ENCODE peak calls at places on chromosome 14, in eight cellular contexts. One of them, this sample, is unnamed.

GRCh38 chr14:103545219-103545914 is 16.4 kb downstream of the TRMT61A start:
- DNase-seq in heart left ventricle: no peak
- DNase-seq in fibroblast of villous mesenchyme: no peak
- DNase-seq in Panc1: no peak
- DNase-seq in CD8-positive, alpha-beta memory T cell: no peak
- DNase-seq in AG04450: no peak
- DNase-seq in endodermal cell: no peak
- DNase-seq in tibial artery: no peak
- DNase-seq in this sample: no peak

GRCh38 chr14:59919582-59920377 is at the start of gene LRRC9:
- DNase-seq in fibroblast of villous mesenchyme: peak
- DNase-seq in endodermal cell: peak
- DNase-seq in Panc1: no peak
- DNase-seq in CD8-positive, alpha-beta memory T cell: peak
- DNase-seq in heart left ventricle: no peak
- DNase-seq in AG04450: no peak
- DNase-seq in tibial artery: no peak
- DNase-seq in this sample: peak

GRCh38 chr14:68047910-68048309 is 228.3 kb downstream of the RAD51B start:
- DNase-seq in CD8-positive, alpha-beta memory T cell: no peak
- DNase-seq in tibial artery: no peak
- DNase-seq in endodermal cell: no peak
- DNase-seq in fibroblast of villous mesenchyme: peak
- DNase-seq in heart left ventricle: no peak
- DNase-seq in AG04450: peak
- DNase-seq in Panc1: no peak
- DNase-seq in this sample: peak

GRCh38 chr14:99777956-99778355 is 15.3 kb upstream of the EML1 start:
- DNase-seq in Panc1: no peak
- DNase-seq in tibial artery: no peak
- DNase-seq in fibroblast of villous mesenchyme: no peak
- DNase-seq in heart left ventricle: no peak
- DNase-seq in CD8-positive, alpha-beta memory T cell: no peak
- DNase-seq in endodermal cell: no peak
- DNase-seq in AG04450: no peak
- DNase-seq in this sample: no peak

GRCh38 chr14:29930283-29930682 is 2.6 kb upstream of the PRKD1 start:
- DNase-seq in endodermal cell: no peak
- DNase-seq in tibial artery: no peak
- DNase-seq in Panc1: no peak
- DNase-seq in heart left ventricle: no peak
- DNase-seq in fibroblast of villous mesenchyme: peak
- DNase-seq in AG04450: no peak
- DNase-seq in CD8-positive, alpha-beta memory T cell: no peak
- DNase-seq in this sample: peak

GRCh38 chr14:78697341-78697740 is 527.2 kb downstream of the NRXN3 start:
- DNase-seq in fibroblast of villous mesenchyme: peak
- DNase-seq in AG04450: no peak
- DNase-seq in heart left ventricle: no peak
- DNase-seq in Panc1: peak
- DNase-seq in CD8-positive, alpha-beta memory T cell: no peak
- DNase-seq in endodermal cell: no peak
- DNase-seq in tibial artery: no peak
- DNase-seq in this sample: peak

GRCh38 chr14:20383032-20383431 is 30.3 kb downstream of the TEP1 start:
- DNase-seq in heart left ventricle: no peak
- DNase-seq in AG04450: no peak
- DNase-seq in fibroblast of villous mesenchyme: no peak
- DNase-seq in tibial artery: no peak
- DNase-seq in Panc1: no peak
- DNase-seq in endodermal cell: no peak
- DNase-seq in CD8-positive, alpha-beta memory T cell: no peak
- DNase-seq in this sample: no peak

GRCh38 chr14:95741051-95741490 is 27.1 kb upstream of the TCL1A start:
- DNase-seq in fibroblast of villous mesenchyme: peak
- DNase-seq in endodermal cell: no peak
- DNase-seq in tibial artery: no peak
- DNase-seq in Panc1: no peak
- DNase-seq in heart left ventricle: no peak
- DNase-seq in AG04450: no peak
- DNase-seq in CD8-positive, alpha-beta memory T cell: no peak
- DNase-seq in this sample: no peak

GRCh38 chr14:63938198-63939005 is 85.6 kb downstream of the SYNE2 start:
- DNase-seq in heart left ventricle: no peak
- DNase-seq in Panc1: no peak
- DNase-seq in AG04450: no peak
- DNase-seq in tibial artery: no peak
- DNase-seq in endodermal cell: no peak
- DNase-seq in CD8-positive, alpha-beta memory T cell: peak
- DNase-seq in fibroblast of villous mesenchyme: peak
- DNase-seq in this sample: no peak

GRCh38 chr14:77618381-77618780 is 1.9 kb upstream of the SPTLC2 start:
- DNase-seq in CD8-positive, alpha-beta memory T cell: no peak
- DNase-seq in AG04450: no peak
- DNase-seq in heart left ventricle: no peak
- DNase-seq in endodermal cell: no peak
- DNase-seq in fibroblast of villous mesenchyme: no peak
- DNase-seq in tibial artery: no peak
- DNase-seq in Panc1: no peak
- DNase-seq in this sample: no peak

GRCh38 chr14:32648434-32648833 is 290.2 kb upstream of the NPAS3 start:
- DNase-seq in endodermal cell: no peak
- DNase-seq in AG04450: peak
- DNase-seq in Panc1: no peak
- DNase-seq in fibroblast of villous mesenchyme: peak
- DNase-seq in CD8-positive, alpha-beta memory T cell: no peak
- DNase-seq in tibial artery: no peak
- DNase-seq in heart left ventricle: no peak
- DNase-seq in this sample: peak

GRCh38 chr14:88385212-88386101 is at the start of gene SPATA7:
- DNase-seq in CD8-positive, alpha-beta memory T cell: peak
- DNase-seq in heart left ventricle: peak
- DNase-seq in Panc1: peak
- DNase-seq in endodermal cell: peak
- DNase-seq in fibroblast of villous mesenchyme: peak
- DNase-seq in tibial artery: peak
- DNase-seq in AG04450: peak
- DNase-seq in this sample: peak

GRCh38 chr14:56061051-56061450 is 57.2 kb upstream of the PELI2 start:
- DNase-seq in CD8-positive, alpha-beta memory T cell: no peak
- DNase-seq in heart left ventricle: no peak
- DNase-seq in fibroblast of villous mesenchyme: no peak
- DNase-seq in AG04450: no peak
- DNase-seq in Panc1: no peak
- DNase-seq in endodermal cell: no peak
- DNase-seq in tibial artery: no peak
- DNase-seq in this sample: peak

GRCh38 chr14:78425332-78425731 is 255.2 kb downstream of the NRXN3 start:
- DNase-seq in endodermal cell: no peak
- DNase-seq in Panc1: no peak
- DNase-seq in AG04450: no peak
- DNase-seq in fibroblast of villous mesenchyme: no peak
- DNase-seq in CD8-positive, alpha-beta memory T cell: no peak
- DNase-seq in heart left ventricle: no peak
- DNase-seq in tibial artery: no peak
- DNase-seq in this sample: no peak

GRCh38 chr14:52397844-52398243 is 83.7 kb downstream of the PTGER2 start:
- DNase-seq in tibial artery: no peak
- DNase-seq in heart left ventricle: no peak
- DNase-seq in fibroblast of villous mesenchyme: no peak
- DNase-seq in endodermal cell: no peak
- DNase-seq in CD8-positive, alpha-beta memory T cell: no peak
- DNase-seq in AG04450: no peak
- DNase-seq in Panc1: no peak
- DNase-seq in this sample: peak

GRCh38 chr14:105376521-105377440 is 21.6 kb upstream of the TEX22 start:
- DNase-seq in endodermal cell: peak
- DNase-seq in CD8-positive, alpha-beta memory T cell: no peak
- DNase-seq in AG04450: no peak
- DNase-seq in heart left ventricle: no peak
- DNase-seq in fibroblast of villous mesenchyme: no peak
- DNase-seq in Panc1: no peak
- DNase-seq in tibial artery: no peak
- DNase-seq in this sample: no peak

GRCh38 chr14:76977793-76978730 is 50.4 kb downstream of the IRF2BPL start:
- DNase-seq in fibroblast of villous mesenchyme: peak
- DNase-seq in Panc1: no peak
- DNase-seq in AG04450: peak
- DNase-seq in endodermal cell: peak
- DNase-seq in CD8-positive, alpha-beta memory T cell: peak
- DNase-seq in tibial artery: peak
- DNase-seq in heart left ventricle: peak
- DNase-seq in this sample: peak

GRCh38 chr14:105889666-105890473 is 363.5 kb downstream of the TMEM121 start:
- DNase-seq in CD8-positive, alpha-beta memory T cell: no peak
- DNase-seq in Panc1: no peak
- DNase-seq in tibial artery: peak
- DNase-seq in AG04450: no peak
- DNase-seq in endodermal cell: peak
- DNase-seq in fibroblast of villous mesenchyme: no peak
- DNase-seq in heart left ventricle: peak
- DNase-seq in this sample: no peak

GRCh38 chr14:74578479-74578878 is 33.6 kb downstream of the LTBP2 start:
- DNase-seq in Panc1: no peak
- DNase-seq in AG04450: no peak
- DNase-seq in heart left ventricle: no peak
- DNase-seq in fibroblast of villous mesenchyme: no peak
- DNase-seq in tibial artery: no peak
- DNase-seq in CD8-positive, alpha-beta memory T cell: no peak
- DNase-seq in endodermal cell: no peak
- DNase-seq in this sample: no peak

GRCh38 chr14:47935332-47935731 is 259.9 kb upstream of the MDGA2 start:
- DNase-seq in CD8-positive, alpha-beta memory T cell: no peak
- DNase-seq in heart left ventricle: no peak
- DNase-seq in tibial artery: no peak
- DNase-seq in Panc1: no peak
- DNase-seq in AG04450: no peak
- DNase-seq in fibroblast of villous mesenchyme: no peak
- DNase-seq in endodermal cell: no peak
- DNase-seq in this sample: no peak

GRCh38 chr14:30935445-30935844 is 61.1 kb downstream of the COCH start:
- DNase-seq in fibroblast of villous mesenchyme: no peak
- DNase-seq in Panc1: no peak
- DNase-seq in AG04450: no peak
- DNase-seq in heart left ventricle: no peak
- DNase-seq in endodermal cell: no peak
- DNase-seq in tibial artery: no peak
- DNase-seq in CD8-positive, alpha-beta memory T cell: no peak
- DNase-seq in this sample: no peak

GRCh38 chr14:94850332-94851211 is 80.7 kb upstream of the GSC start:
- DNase-seq in heart left ventricle: no peak
- DNase-seq in CD8-positive, alpha-beta memory T cell: no peak
- DNase-seq in AG04450: no peak
- DNase-seq in tibial artery: no peak
- DNase-seq in fibroblast of villous mesenchyme: no peak
- DNase-seq in endodermal cell: no peak
- DNase-seq in Panc1: no peak
- DNase-seq in this sample: no peak

GRCh38 chr14:103558071-103558882 is 4.2 kb downstream of the BAG5 start:
- DNase-seq in tibial artery: no peak
- DNase-seq in CD8-positive, alpha-beta memory T cell: no peak
- DNase-seq in endodermal cell: no peak
- DNase-seq in fibroblast of villous mesenchyme: peak
- DNase-seq in AG04450: no peak
- DNase-seq in heart left ventricle: no peak
- DNase-seq in Panc1: no peak
- DNase-seq in this sample: peak

GRCh38 chr14:50310445-50310844 is 1.6 kb downstream of the L2HGDH start:
- DNase-seq in endodermal cell: no peak
- DNase-seq in heart left ventricle: no peak
- DNase-seq in tibial artery: no peak
- DNase-seq in CD8-positive, alpha-beta memory T cell: no peak
- DNase-seq in fibroblast of villous mesenchyme: no peak
- DNase-seq in AG04450: no peak
- DNase-seq in Panc1: no peak
- DNase-seq in this sample: no peak
- H3K4me3 ChIP-seq in endodermal cell: no peak
- H3K4me3 ChIP-seq in heart left ventricle: no peak
- H3K4me3 ChIP-seq in tibial artery: no peak
- H3K4me3 ChIP-seq in CD8-positive, alpha-beta memory T cell: no peak
- H3K4me3 ChIP-seq in fibroblast of villous mesenchyme: no peak
- H3K4me3 ChIP-seq in AG04450: no peak
- H3K4me3 ChIP-seq in Panc1: peak
- H3K4me3 ChIP-seq in this sample: no peak

DNA sequence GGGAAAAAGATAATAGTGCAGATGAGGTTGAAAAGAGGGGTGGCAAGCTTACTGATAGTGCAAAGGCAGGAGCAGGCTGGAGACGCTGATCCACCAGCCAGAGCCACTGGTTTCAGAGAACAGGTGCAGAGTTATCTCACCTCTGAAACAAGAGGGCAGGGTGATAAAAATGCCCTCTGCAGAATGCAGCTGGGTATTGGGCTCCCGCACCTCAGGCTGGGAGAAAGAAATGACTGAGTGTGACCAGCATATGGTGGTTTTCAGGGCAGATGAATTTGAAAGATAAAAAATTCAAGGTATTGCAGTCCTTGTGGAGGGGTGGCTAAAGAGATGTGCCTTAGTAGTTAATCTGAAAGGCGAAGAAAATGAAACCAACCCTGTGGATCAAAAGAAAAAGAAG is 2.9 kb upstream of the TMEM30B start:
- DNase-seq in fibroblast of villous mesenchyme: no peak
- DNase-seq in endodermal cell: no peak
- DNase-seq in tibial artery: no peak
- DNase-seq in Panc1: no peak
- DNase-seq in CD8-positive, alpha-beta memory T cell: no peak
- DNase-seq in heart left ventricle: no peak
- DNase-seq in AG04450: no peak
- DNase-seq in this sample: no peak
- H3K4me3 ChIP-seq in fibroblast of villous mesenchyme: no peak
- H3K4me3 ChIP-seq in endodermal cell: no peak
- H3K4me3 ChIP-seq in tibial artery: no peak
- H3K4me3 ChIP-seq in Panc1: no peak
- H3K4me3 ChIP-seq in CD8-positive, alpha-beta memory T cell: no peak
- H3K4me3 ChIP-seq in heart left ventricle: no peak
- H3K4me3 ChIP-seq in AG04450: no peak
- H3K4me3 ChIP-seq in this sample: no peak

GRCh38 chr14:90700928-90701776 is 115.1 kb downstream of the TTC7B start:
- DNase-seq in endodermal cell: no peak
- DNase-seq in tibial artery: no peak
- DNase-seq in Panc1: no peak
- DNase-seq in heart left ventricle: no peak
- DNase-seq in CD8-positive, alpha-beta memory T cell: no peak
- DNase-seq in fibroblast of villous mesenchyme: no peak
- DNase-seq in AG04450: no peak
- DNase-seq in this sample: no peak
- H3K4me3 ChIP-seq in endodermal cell: no peak
- H3K4me3 ChIP-seq in tibial artery: no peak
- H3K4me3 ChIP-seq in Panc1: no peak
- H3K4me3 ChIP-seq in heart left ventricle: no peak
- H3K4me3 ChIP-seq in CD8-positive, alpha-beta memory T cell: no peak
- H3K4me3 ChIP-seq in fibroblast of villous mesenchyme: no peak
- H3K4me3 ChIP-seq in AG04450: no peak
- H3K4me3 ChIP-seq in this sample: no peak

GRCh38 chr14:61670576-61670975 is 24.7 kb upstream of the HIF1A start:
- DNase-seq in CD8-positive, alpha-beta memory T cell: no peak
- DNase-seq in AG04450: no peak
- DNase-seq in Panc1: no peak
- DNase-seq in heart left ventricle: no peak
- DNase-seq in tibial artery: no peak
- DNase-seq in endodermal cell: no peak
- DNase-seq in fibroblast of villous mesenchyme: no peak
- DNase-seq in this sample: no peak
- H3K4me3 ChIP-seq in CD8-positive, alpha-beta memory T cell: peak
- H3K4me3 ChIP-seq in AG04450: no peak
- H3K4me3 ChIP-seq in Panc1: no peak
- H3K4me3 ChIP-seq in heart left ventricle: no peak
- H3K4me3 ChIP-seq in tibial artery: no peak
- H3K4me3 ChIP-seq in endodermal cell: no peak
- H3K4me3 ChIP-seq in fibroblast of villous mesenchyme: no peak
- H3K4me3 ChIP-seq in this sample: no peak